ENCODE peak calls at places on chromosomes 2 and 18, in nine cellular contexts. One of them, this sample, is unnamed.

GRCh38 chr2:142877265-142877756 is at the start of gene KYNU:
- DNase-seq in nephron progenitor cell: no peak
- DNase-seq in endothelial cell: no peak
- DNase-seq in fibroblast of the aortic adventitia: peak
- DNase-seq in A549: peak
- DNase-seq in GM12878: no peak
- DNase-seq in lower lobe of right lung: no peak
- DNase-seq in RWPE1: no peak
- DNase-seq in fibroblast of mammary gland: peak
- DNase-seq in this sample: no peak

GRCh38 chr2:128145651-128146050 is 54.7 kb downstream of the UGGT1 start:
- DNase-seq in fibroblast of mammary gland: peak
- DNase-seq in GM12878: no peak
- DNase-seq in nephron progenitor cell: no peak
- DNase-seq in lower lobe of right lung: no peak
- DNase-seq in A549: no peak
- DNase-seq in endothelial cell: no peak
- DNase-seq in fibroblast of the aortic adventitia: peak
- DNase-seq in RWPE1: no peak
- DNase-seq in this sample: no peak

GRCh38 chr2:172845008-172845670 is 109.5 kb downstream of the RAPGEF4 start:
- DNase-seq in endothelial cell: no peak
- DNase-seq in RWPE1: no peak
- DNase-seq in nephron progenitor cell: no peak
- DNase-seq in fibroblast of the aortic adventitia: no peak
- DNase-seq in GM12878: no peak
- DNase-seq in fibroblast of mammary gland: no peak
- DNase-seq in lower lobe of right lung: no peak
- DNase-seq in A549: no peak
- DNase-seq in this sample: no peak

GRCh38 chr18:54094474-54094873 is 130.0 kb downstream of the MBD2 start:
- DNase-seq in lower lobe of right lung: no peak
- DNase-seq in fibroblast of the aortic adventitia: no peak
- DNase-seq in endothelial cell: no peak
- DNase-seq in nephron progenitor cell: no peak
- DNase-seq in fibroblast of mammary gland: no peak
- DNase-seq in A549: no peak
- DNase-seq in GM12878: no peak
- DNase-seq in RWPE1: no peak
- DNase-seq in this sample: no peak

GRCh38 chr2:162072181-162072702 is 1.8 kb downstream of the DPP4 start:
- DNase-seq in nephron progenitor cell: no peak
- DNase-seq in endothelial cell: no peak
- DNase-seq in fibroblast of the aortic adventitia: peak
- DNase-seq in lower lobe of right lung: no peak
- DNase-seq in fibroblast of mammary gland: peak
- DNase-seq in RWPE1: no peak
- DNase-seq in GM12878: no peak
- DNase-seq in A549: no peak
- DNase-seq in this sample: no peak

GRCh38 chr2:22904126-22904684 is 480.8 kb upstream of the KLHL29 start:
- DNase-seq in endothelial cell: peak
- DNase-seq in GM12878: no peak
- DNase-seq in A549: peak
- DNase-seq in fibroblast of mammary gland: peak
- DNase-seq in nephron progenitor cell: peak
- DNase-seq in fibroblast of the aortic adventitia: no peak
- DNase-seq in lower lobe of right lung: peak
- DNase-seq in RWPE1: no peak
- DNase-seq in this sample: no peak

GRCh38 chr2:45483997-45484396 is 127.1 kb downstream of the SRBD1 start:
- DNase-seq in GM12878: no peak
- DNase-seq in fibroblast of mammary gland: peak
- DNase-seq in fibroblast of the aortic adventitia: peak
- DNase-seq in endothelial cell: no peak
- DNase-seq in nephron progenitor cell: no peak
- DNase-seq in RWPE1: no peak
- DNase-seq in lower lobe of right lung: no peak
- DNase-seq in A549: peak
- DNase-seq in this sample: no peak

GRCh38 chr2:209913786-209914185 is 88.7 kb upstream of the RPE start:
- DNase-seq in RWPE1: no peak
- DNase-seq in endothelial cell: no peak
- DNase-seq in lower lobe of right lung: no peak
- DNase-seq in GM12878: no peak
- DNase-seq in nephron progenitor cell: no peak
- DNase-seq in fibroblast of the aortic adventitia: no peak
- DNase-seq in fibroblast of mammary gland: no peak
- DNase-seq in A549: no peak
- DNase-seq in this sample: no peak

GRCh38 chr2:189444322-189444721 is 3.0 kb downstream of the WDR75 start:
- DNase-seq in fibroblast of the aortic adventitia: peak
- DNase-seq in fibroblast of mammary gland: peak
- DNase-seq in RWPE1: peak
- DNase-seq in nephron progenitor cell: no peak
- DNase-seq in GM12878: no peak
- DNase-seq in lower lobe of right lung: no peak
- DNase-seq in A549: no peak
- DNase-seq in endothelial cell: no peak
- DNase-seq in this sample: no peak

GRCh38 chr2:152506843-152507242 is 171.9 kb downstream of the FMNL2 start:
- DNase-seq in RWPE1: peak
- DNase-seq in endothelial cell: no peak
- DNase-seq in fibroblast of mammary gland: peak
- DNase-seq in lower lobe of right lung: no peak
- DNase-seq in GM12878: peak
- DNase-seq in A549: peak
- DNase-seq in nephron progenitor cell: no peak
- DNase-seq in fibroblast of the aortic adventitia: peak
- DNase-seq in this sample: no peak

GRCh38 chr2:89819809-89820208 is 1128.3 kb downstream of the RPIA start:
- DNase-seq in fibroblast of the aortic adventitia: no peak
- DNase-seq in RWPE1: no peak
- DNase-seq in endothelial cell: no peak
- DNase-seq in fibroblast of mammary gland: no peak
- DNase-seq in GM12878: no peak
- DNase-seq in lower lobe of right lung: no peak
- DNase-seq in nephron progenitor cell: no peak
- DNase-seq in A549: no peak
- DNase-seq in this sample: no peak
- TF ChIP-seq CTCF in fibroblast of the aortic adventitia: no peak
- TF ChIP-seq CTCF in RWPE1: no peak
- TF ChIP-seq CTCF in endothelial cell: no peak
- TF ChIP-seq CTCF in fibroblast of mammary gland: no peak
- TF ChIP-seq CTCF in GM12878: no peak
- TF ChIP-seq CTCF in lower lobe of right lung: no peak
- TF ChIP-seq CTCF in nephron progenitor cell: no peak
- TF ChIP-seq CTCF in A549: no peak
- TF ChIP-seq CTCF in this sample: no peak

GRCh38 chr2:26235089-26235488 is 9.3 kb downstream of the HADHA start:
- DNase-seq in fibroblast of the aortic adventitia: no peak
- DNase-seq in endothelial cell: no peak
- DNase-seq in nephron progenitor cell: no peak
- DNase-seq in A549: peak
- DNase-seq in GM12878: no peak
- DNase-seq in fibroblast of mammary gland: no peak
- DNase-seq in RWPE1: no peak
- DNase-seq in lower lobe of right lung: no peak
- DNase-seq in this sample: no peak
- TF ChIP-seq CTCF in fibroblast of the aortic adventitia: no peak
- TF ChIP-seq CTCF in endothelial cell: no peak
- TF ChIP-seq CTCF in nephron progenitor cell: no peak
- TF ChIP-seq CTCF in A549: peak
- TF ChIP-seq CTCF in GM12878: peak
- TF ChIP-seq CTCF in fibroblast of mammary gland: no peak
- TF ChIP-seq CTCF in RWPE1: peak
- TF ChIP-seq CTCF in lower lobe of right lung: no peak
- TF ChIP-seq CTCF in this sample: peak

DNA sequence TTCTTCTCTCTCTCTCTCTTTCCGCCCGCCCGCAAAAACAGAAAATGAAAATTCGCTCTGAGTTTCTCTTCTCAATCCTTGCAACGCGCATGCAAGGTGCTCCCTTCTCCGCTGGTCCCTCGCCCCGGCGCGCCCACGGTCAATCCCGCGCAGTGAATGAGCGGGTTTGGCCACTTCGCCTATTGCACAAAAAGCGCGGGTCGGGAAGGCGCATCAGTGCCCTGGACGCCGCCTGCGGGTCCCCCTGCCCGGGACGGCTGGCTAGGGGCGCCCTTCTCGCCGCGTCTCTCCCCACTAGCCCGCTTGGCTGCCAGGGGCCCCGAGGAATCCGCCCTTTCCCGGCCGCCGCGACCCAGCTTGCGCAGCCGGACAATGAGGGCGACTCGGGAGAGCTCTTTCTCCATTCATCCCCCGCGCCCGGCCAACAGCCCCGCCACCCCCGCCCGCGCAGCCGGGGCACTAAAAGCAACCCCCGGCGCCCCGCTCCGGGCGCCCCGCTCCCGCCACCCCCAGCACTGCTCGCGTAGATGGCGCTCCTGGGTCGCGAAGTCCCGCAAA is 686 bp downstream of the LAMA1 start:
- DNase-seq in fibroblast of the aortic adventitia: no peak
- DNase-seq in RWPE1: no peak
- DNase-seq in GM12878: no peak
- DNase-seq in lower lobe of right lung: no peak
- DNase-seq in nephron progenitor cell: peak
- DNase-seq in endothelial cell: peak
- DNase-seq in A549: no peak
- DNase-seq in fibroblast of mammary gland: no peak
- DNase-seq in this sample: no peak
- TF ChIP-seq CTCF in fibroblast of the aortic adventitia: no peak
- TF ChIP-seq CTCF in RWPE1: no peak
- TF ChIP-seq CTCF in GM12878: no peak
- TF ChIP-seq CTCF in lower lobe of right lung: no peak
- TF ChIP-seq CTCF in nephron progenitor cell: no peak
- TF ChIP-seq CTCF in endothelial cell: no peak
- TF ChIP-seq CTCF in A549: no peak
- TF ChIP-seq CTCF in fibroblast of mammary gland: no peak
- TF ChIP-seq CTCF in this sample: no peak

GRCh38 chr2:1674276-1674675 is 70.0 kb downstream of the PXDN start:
- DNase-seq in endothelial cell: no peak
- DNase-seq in lower lobe of right lung: peak
- DNase-seq in RWPE1: no peak
- DNase-seq in A549: no peak
- DNase-seq in fibroblast of the aortic adventitia: no peak
- DNase-seq in GM12878: no peak
- DNase-seq in fibroblast of mammary gland: no peak
- DNase-seq in nephron progenitor cell: no peak
- DNase-seq in this sample: no peak

GRCh38 chr2:1674766-1675397 is 69.4 kb downstream of the PXDN start:
- DNase-seq in nephron progenitor cell: no peak
- DNase-seq in fibroblast of mammary gland: no peak
- DNase-seq in A549: no peak
- DNase-seq in lower lobe of right lung: peak
- DNase-seq in endothelial cell: no peak
- DNase-seq in fibroblast of the aortic adventitia: no peak
- DNase-seq in RWPE1: no peak
- DNase-seq in GM12878: no peak
- DNase-seq in this sample: no peak

GRCh38 chr2:1676913-1677832 is 67.1 kb downstream of the PXDN start:
- DNase-seq in fibroblast of mammary gland: no peak
- DNase-seq in fibroblast of the aortic adventitia: no peak
- DNase-seq in A549: no peak
- DNase-seq in endothelial cell: no peak
- DNase-seq in RWPE1: no peak
- DNase-seq in GM12878: no peak
- DNase-seq in nephron progenitor cell: no peak
- DNase-seq in lower lobe of right lung: peak
- DNase-seq in this sample: no peak

GRCh38 chr2:1676091-1676912 is 68.0 kb downstream of the PXDN start:
- DNase-seq in RWPE1: no peak
- DNase-seq in lower lobe of right lung: peak
- DNase-seq in A549: no peak
- DNase-seq in nephron progenitor cell: no peak
- DNase-seq in fibroblast of the aortic adventitia: no peak
- DNase-seq in fibroblast of mammary gland: no peak
- DNase-seq in GM12878: no peak
- DNase-seq in endothelial cell: no peak
- DNase-seq in this sample: no peak

GRCh38 chr2:1675633-1676032 is 68.7 kb downstream of the PXDN start:
- DNase-seq in A549: peak
- DNase-seq in fibroblast of mammary gland: peak
- DNase-seq in RWPE1: peak
- DNase-seq in endothelial cell: no peak
- DNase-seq in GM12878: no peak
- DNase-seq in fibroblast of the aortic adventitia: peak
- DNase-seq in nephron progenitor cell: no peak
- DNase-seq in lower lobe of right lung: peak
- DNase-seq in this sample: no peak
- TF ChIP-seq CTCF in A549: peak
- TF ChIP-seq CTCF in fibroblast of mammary gland: peak
- TF ChIP-seq CTCF in RWPE1: peak
- TF ChIP-seq CTCF in endothelial cell: no peak
- TF ChIP-seq CTCF in GM12878: no peak
- TF ChIP-seq CTCF in fibroblast of the aortic adventitia: peak
- TF ChIP-seq CTCF in nephron progenitor cell: no peak
- TF ChIP-seq CTCF in lower lobe of right lung: no peak
- TF ChIP-seq CTCF in this sample: no peak

GRCh38 chr2:119234021-119235019 is 10.7 kb downstream of the STEAP3 start:
- DNase-seq in A549: peak
- DNase-seq in endothelial cell: peak
- DNase-seq in GM12878: no peak
- DNase-seq in fibroblast of mammary gland: peak
- DNase-seq in RWPE1: no peak
- DNase-seq in lower lobe of right lung: no peak
- DNase-seq in nephron progenitor cell: peak
- DNase-seq in fibroblast of the aortic adventitia: peak
- DNase-seq in this sample: no peak
- TF ChIP-seq CTCF in A549: peak
- TF ChIP-seq CTCF in endothelial cell: no peak
- TF ChIP-seq CTCF in GM12878: peak
- TF ChIP-seq CTCF in fibroblast of mammary gland: peak
- TF ChIP-seq CTCF in RWPE1: no peak
- TF ChIP-seq CTCF in lower lobe of right lung: no peak
- TF ChIP-seq CTCF in nephron progenitor cell: peak
- TF ChIP-seq CTCF in fibroblast of the aortic adventitia: peak
- TF ChIP-seq CTCF in this sample: no peak

DNA sequence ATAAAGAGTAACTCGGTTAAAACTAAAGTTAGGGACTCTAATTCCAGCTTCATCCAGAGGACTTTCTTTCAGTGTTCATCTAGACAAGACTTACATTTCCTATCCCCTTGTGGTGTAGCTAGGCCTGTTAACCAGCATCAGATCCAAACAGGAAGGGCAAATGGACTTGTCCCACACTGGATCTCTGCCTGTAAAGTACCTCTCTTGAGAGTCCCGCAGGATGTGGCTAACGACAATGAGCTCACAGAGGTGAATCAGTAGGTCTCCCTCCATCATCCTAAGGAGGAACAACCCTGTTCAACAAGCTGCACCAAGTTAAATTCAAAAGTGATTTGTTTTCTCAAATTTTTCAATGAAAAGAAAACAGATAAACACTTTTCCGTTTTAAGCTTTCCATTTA is 412.3 kb upstream of the RGPD4 start:
- DNase-seq in GM12878: no peak
- DNase-seq in endothelial cell: no peak
- DNase-seq in nephron progenitor cell: no peak
- DNase-seq in RWPE1: no peak
- DNase-seq in A549: no peak
- DNase-seq in lower lobe of right lung: no peak
- DNase-seq in fibroblast of the aortic adventitia: no peak
- DNase-seq in fibroblast of mammary gland: peak
- DNase-seq in this sample: no peak
- TF ChIP-seq CTCF in GM12878: no peak
- TF ChIP-seq CTCF in endothelial cell: no peak
- TF ChIP-seq CTCF in nephron progenitor cell: no peak
- TF ChIP-seq CTCF in RWPE1: no peak
- TF ChIP-seq CTCF in A549: no peak
- TF ChIP-seq CTCF in lower lobe of right lung: no peak
- TF ChIP-seq CTCF in fibroblast of the aortic adventitia: no peak
- TF ChIP-seq CTCF in fibroblast of mammary gland: no peak
- TF ChIP-seq CTCF in this sample: no peak

GRCh38 chr2:18001671-18002070 is 123.2 kb downstream of the KCNS3 start:
- DNase-seq in GM12878: no peak
- DNase-seq in fibroblast of mammary gland: no peak
- DNase-seq in RWPE1: no peak
- DNase-seq in fibroblast of the aortic adventitia: no peak
- DNase-seq in nephron progenitor cell: no peak
- DNase-seq in A549: peak
- DNase-seq in endothelial cell: no peak
- DNase-seq in lower lobe of right lung: no peak
- DNase-seq in this sample: no peak
- TF ChIP-seq CTCF in GM12878: peak
- TF ChIP-seq CTCF in fibroblast of mammary gland: peak
- TF ChIP-seq CTCF in RWPE1: no peak
- TF ChIP-seq CTCF in fibroblast of the aortic adventitia: no peak
- TF ChIP-seq CTCF in nephron progenitor cell: no peak
- TF ChIP-seq CTCF in A549: no peak
- TF ChIP-seq CTCF in endothelial cell: no peak
- TF ChIP-seq CTCF in lower lobe of right lung: no peak
- TF ChIP-seq CTCF in this sample: no peak

This sample was measured in spleen.